ENCODE peak calls at places on chromosomes 16 and 17, in seven cellular contexts. One of them, this sample, is unnamed.

GRCh38 chr16:72637306-72637705 is 410.6 kb downstream of the ZFHX3 start:
- DNase-seq in SK-N-SH: no peak
- DNase-seq in K562: no peak
- DNase-seq in HCT116: no peak
- DNase-seq in GM12878: no peak
- DNase-seq in HepG2: no peak
- DNase-seq in H1: no peak
- DNase-seq in this sample: no peak

GRCh38 chr16:11955713-11956123 is 9.3 kb upstream of the TNFRSF17 start:
- DNase-seq in H1: no peak
- DNase-seq in K562: no peak
- DNase-seq in HCT116: no peak
- DNase-seq in SK-N-SH: no peak
- DNase-seq in GM12878: no peak
- DNase-seq in HepG2: no peak
- DNase-seq in this sample: no peak

GRCh38 chr16:68234188-68235104 is 1.5 kb downstream of the ESRP2 start:
- DNase-seq in HepG2: peak; percentile 85
- DNase-seq in SK-N-SH: no peak
- DNase-seq in H1: no peak
- DNase-seq in GM12878: no peak
- DNase-seq in K562: no peak
- DNase-seq in HCT116: peak; percentile 61
- DNase-seq in this sample: peak; percentile 69

GRCh38 chr16:28502290-28502689 is 4.3 kb downstream of the IL27 start:
- DNase-seq in HepG2: no peak
- DNase-seq in SK-N-SH: no peak
- DNase-seq in HCT116: no peak
- DNase-seq in H1: no peak
- DNase-seq in GM12878: no peak
- DNase-seq in K562: no peak
- DNase-seq in this sample: no peak

GRCh38 chr17:79620207-79621038 is 9.6 kb upstream of the RBFOX3 start:
- DNase-seq in SK-N-SH: peak; percentile 25
- DNase-seq in H1: no peak
- DNase-seq in HCT116: no peak
- DNase-seq in HepG2: no peak
- DNase-seq in K562: no peak
- DNase-seq in GM12878: no peak
- DNase-seq in this sample: no peak

GRCh38 chr16:56999409-57000270 is 10.3 kb downstream of the NLRC5 start:
- DNase-seq in HepG2: no peak
- DNase-seq in HCT116: no peak
- DNase-seq in SK-N-SH: no peak
- DNase-seq in K562: no peak
- DNase-seq in H1: no peak
- DNase-seq in GM12878: no peak
- DNase-seq in this sample: no peak

GRCh38 chr17:82936768-82937171 is 96.9 kb upstream of the ZNF750 start:
- DNase-seq in K562: no peak
- DNase-seq in HepG2: no peak
- DNase-seq in SK-N-SH: no peak
- DNase-seq in HCT116: no peak
- DNase-seq in H1: no peak
- DNase-seq in GM12878: no peak
- DNase-seq in this sample: no peak

GRCh38 chr17:81191646-81192045 is 25.6 kb upstream of the AATK start:
- DNase-seq in HCT116: no peak
- DNase-seq in SK-N-SH: no peak
- DNase-seq in GM12878: no peak
- DNase-seq in HepG2: no peak
- DNase-seq in H1: no peak
- DNase-seq in K562: no peak
- DNase-seq in this sample: no peak

GRCh38 chr17:8365143-8365542 is 11.4 kb downstream of the KRABD2 start:
- DNase-seq in HCT116: no peak
- DNase-seq in HepG2: no peak
- DNase-seq in SK-N-SH: no peak
- DNase-seq in K562: no peak
- DNase-seq in GM12878: no peak
- DNase-seq in H1: no peak
- DNase-seq in this sample: no peak

GRCh38 chr17:39533891-39534290 is 72.6 kb downstream of the CDK12 start:
- DNase-seq in GM12878: no peak
- DNase-seq in HCT116: no peak
- DNase-seq in H1: no peak
- DNase-seq in SK-N-SH: no peak
- DNase-seq in K562: no peak
- DNase-seq in HepG2: no peak
- DNase-seq in this sample: no peak

GRCh38 chr17:39757931-39758873 is 20.5 kb downstream of the GRB7 start:
- DNase-seq in K562: no peak
- DNase-seq in H1: no peak
- DNase-seq in SK-N-SH: no peak
- DNase-seq in GM12878: peak; percentile 90
- DNase-seq in HepG2: no peak
- DNase-seq in HCT116: no peak
- DNase-seq in this sample: no peak

GRCh38 chr16:49416276-49416675 is 42.7 kb downstream of the C16orf78 start:
- DNase-seq in HepG2: no peak
- DNase-seq in GM12878: no peak
- DNase-seq in HCT116: no peak
- DNase-seq in SK-N-SH: no peak
- DNase-seq in K562: no peak
- DNase-seq in H1: no peak
- DNase-seq in this sample: no peak

GRCh38 chr17:44610871-44611270 is 45.4 kb upstream of the MEIOC start:
- DNase-seq in HepG2: no peak
- DNase-seq in H1: no peak
- DNase-seq in K562: no peak
- DNase-seq in HCT116: no peak
- DNase-seq in GM12878: no peak
- DNase-seq in SK-N-SH: no peak
- DNase-seq in this sample: no peak

GRCh38 chr16:77574867-77575619 is 140.2 kb upstream of the ADAMTS18 start:
- DNase-seq in HCT116: no peak
- DNase-seq in H1: no peak
- DNase-seq in GM12878: no peak
- DNase-seq in K562: no peak
- DNase-seq in HepG2: no peak
- DNase-seq in SK-N-SH: no peak
- DNase-seq in this sample: no peak

GRCh38 chr16:87457051-87457611 is 35.7 kb downstream of the ZCCHC14 start:
- DNase-seq in K562: no peak
- DNase-seq in HCT116: no peak
- DNase-seq in GM12878: no peak
- DNase-seq in HepG2: no peak
- DNase-seq in SK-N-SH: peak; percentile 36
- DNase-seq in H1: no peak
- DNase-seq in this sample: no peak

GRCh38 chr16:84685210-84685609 is 14.6 kb upstream of the USP10 start:
- DNase-seq in SK-N-SH: no peak
- DNase-seq in GM12878: no peak
- DNase-seq in HepG2: no peak
- DNase-seq in H1: no peak
- DNase-seq in K562: no peak
- DNase-seq in HCT116: no peak
- DNase-seq in this sample: no peak

GRCh38 chr17:8290043-8290442 is 1.6 kb downstream of the RANGRF start:
- DNase-seq in HepG2: no peak
- DNase-seq in H1: no peak
- DNase-seq in K562: no peak
- DNase-seq in HCT116: no peak
- DNase-seq in SK-N-SH: no peak
- DNase-seq in GM12878: no peak
- DNase-seq in this sample: no peak

DNA sequence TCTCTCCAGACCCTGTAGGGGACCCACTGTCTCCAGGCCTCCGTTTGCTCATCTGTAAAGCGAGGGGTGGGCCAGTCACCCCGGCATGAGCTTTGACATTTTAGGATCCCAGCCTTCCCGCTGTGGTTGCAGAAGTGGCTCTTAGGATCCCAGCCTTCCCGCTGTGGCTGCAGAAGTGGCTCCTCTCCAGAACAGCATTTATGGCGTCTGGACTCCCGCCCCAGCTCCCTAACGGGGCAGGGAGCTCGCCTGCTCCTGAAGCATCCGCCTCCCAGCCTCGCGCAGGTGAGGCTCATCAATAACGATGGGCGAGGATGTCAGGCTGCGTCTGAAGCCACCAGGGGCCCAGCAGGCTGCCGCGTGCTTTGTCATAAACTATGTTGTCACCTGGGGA is 222.3 kb upstream of the TNRC6C start:
- DNase-seq in H1: no peak
- DNase-seq in GM12878: no peak
- DNase-seq in HepG2: no peak
- DNase-seq in SK-N-SH: no peak
- DNase-seq in HCT116: no peak
- DNase-seq in K562: no peak
- DNase-seq in this sample: no peak
- TF ChIP-seq JUND in H1: no peak
- TF ChIP-seq JUND in GM12878: no peak
- TF ChIP-seq JUND in HepG2: no peak
- TF ChIP-seq JUND in SK-N-SH: no peak
- TF ChIP-seq JUND in HCT116: no peak
- TF ChIP-seq JUND in K562: no peak
- TF ChIP-seq JUND in this sample: no peak

DNA sequence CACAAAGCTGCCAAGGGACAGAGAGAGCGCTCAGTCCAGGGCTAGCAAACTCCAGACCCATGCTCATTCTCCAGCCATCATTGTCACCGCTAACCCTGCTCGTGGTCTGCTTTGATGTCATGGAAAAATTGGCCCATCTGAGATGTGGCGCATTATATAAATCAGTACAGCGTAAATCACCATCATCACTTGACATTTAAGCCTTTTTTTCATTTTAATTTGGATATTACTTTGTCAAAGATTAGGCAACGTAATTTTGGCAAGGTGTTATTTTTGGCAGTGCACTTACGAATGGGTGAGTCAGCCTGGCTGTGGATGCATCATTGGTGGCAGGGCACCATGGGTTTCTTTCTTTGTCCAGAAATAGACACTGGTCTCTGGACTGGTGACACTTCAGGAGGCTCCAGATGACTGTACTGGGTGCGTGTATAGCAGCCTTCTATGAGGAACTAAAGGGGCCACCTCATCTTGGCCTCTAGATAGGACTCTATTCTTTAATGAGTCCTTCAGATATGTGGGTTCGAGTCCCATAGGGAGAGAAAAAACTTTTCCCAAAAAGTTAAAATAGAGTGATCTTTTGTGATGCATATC is 166.3 kb downstream of the MSI2 start:
- DNase-seq in SK-N-SH: no peak
- DNase-seq in H1: no peak
- DNase-seq in GM12878: peak; percentile 77
- DNase-seq in HepG2: no peak
- DNase-seq in K562: no peak
- DNase-seq in HCT116: peak; percentile 89
- DNase-seq in this sample: no peak
- TF ChIP-seq JUND in SK-N-SH: peak; percentile 53
- TF ChIP-seq JUND in H1: no peak
- TF ChIP-seq JUND in GM12878: peak; percentile 51
- TF ChIP-seq JUND in HepG2: no peak
- TF ChIP-seq JUND in K562: no peak
- TF ChIP-seq JUND in HCT116: peak; percentile 94
- TF ChIP-seq JUND in this sample: no peak

DNA sequence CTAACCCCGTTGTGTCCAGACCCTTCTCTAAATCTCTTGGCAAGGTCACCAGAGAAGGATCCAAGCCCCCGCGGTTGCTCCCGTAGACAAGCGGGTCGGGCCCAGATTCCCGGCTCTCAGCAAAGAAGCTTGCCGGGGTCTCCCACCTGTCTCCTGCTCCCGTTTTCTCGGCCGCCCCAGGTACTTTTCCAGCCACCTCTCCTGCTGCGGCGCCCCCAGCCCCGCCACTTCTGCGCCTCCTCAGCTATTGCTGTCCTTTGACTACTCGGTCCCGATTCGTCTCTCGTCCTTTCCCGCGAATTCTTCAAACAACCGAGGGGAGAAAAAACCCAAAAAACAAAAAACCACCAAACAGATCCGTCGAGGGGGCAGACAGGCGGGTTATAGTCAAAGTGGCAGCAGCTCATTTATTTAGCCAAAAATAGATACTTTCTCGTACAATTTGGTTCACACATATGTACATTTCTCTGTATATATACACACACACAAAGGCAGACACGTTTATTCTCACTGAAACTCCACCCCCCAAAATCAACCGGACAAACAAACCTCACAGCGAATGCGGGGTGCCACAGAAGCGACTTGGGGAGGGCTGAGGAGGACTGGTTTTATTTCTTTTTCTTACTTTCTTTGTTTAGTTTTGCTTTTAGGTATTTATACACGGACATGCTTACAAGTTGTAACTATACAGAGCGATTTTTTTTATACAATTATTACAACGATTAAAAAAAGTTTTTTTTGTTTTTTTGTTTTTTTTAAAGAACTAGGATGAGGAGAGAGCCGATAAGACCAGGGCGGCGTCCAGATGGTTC is 3.5 kb downstream of the IRX3 start:
- DNase-seq in GM12878: no peak
- DNase-seq in HCT116: no peak
- DNase-seq in SK-N-SH: no peak
- DNase-seq in K562: no peak
- DNase-seq in HepG2: no peak
- DNase-seq in H1: no peak
- DNase-seq in this sample: peak; percentile 31
- TF ChIP-seq JUND in GM12878: no peak
- TF ChIP-seq JUND in HCT116: no peak
- TF ChIP-seq JUND in SK-N-SH: no peak
- TF ChIP-seq JUND in K562: no peak
- TF ChIP-seq JUND in HepG2: no peak
- TF ChIP-seq JUND in H1: no peak
- TF ChIP-seq JUND in this sample: no peak

GRCh38 chr17:77553459-77554066 is 404.9 kb upstream of the TNRC6C start:
- DNase-seq in K562: no peak
- DNase-seq in HCT116: no peak
- DNase-seq in SK-N-SH: no peak
- DNase-seq in HepG2: no peak
- DNase-seq in GM12878: no peak
- DNase-seq in H1: no peak
- DNase-seq in this sample: no peak

GRCh38 chr17:77556408-77557068 is 402.0 kb upstream of the TNRC6C start:
- DNase-seq in SK-N-SH: no peak
- DNase-seq in H1: no peak
- DNase-seq in GM12878: no peak
- DNase-seq in K562: no peak
- DNase-seq in HCT116: no peak
- DNase-seq in HepG2: no peak
- DNase-seq in this sample: no peak

GRCh38 chr17:77558846-77559626 is 399.5 kb upstream of the TNRC6C start:
- DNase-seq in K562: no peak
- DNase-seq in H1: no peak
- DNase-seq in HCT116: no peak
- DNase-seq in GM12878: no peak
- DNase-seq in SK-N-SH: no peak
- DNase-seq in HepG2: peak; percentile 58
- DNase-seq in this sample: no peak

GRCh38 chr17:77555110-77555509 is 403.4 kb upstream of the TNRC6C start:
- DNase-seq in H1: no peak
- DNase-seq in GM12878: no peak
- DNase-seq in HCT116: no peak
- DNase-seq in K562: no peak
- DNase-seq in HepG2: no peak
- DNase-seq in SK-N-SH: peak; percentile 56
- DNase-seq in this sample: no peak

GRCh38 chr17:77555741-77556291 is 402.7 kb upstream of the TNRC6C start:
- DNase-seq in K562: no peak
- DNase-seq in HCT116: no peak
- DNase-seq in GM12878: no peak
- DNase-seq in HepG2: no peak
- DNase-seq in SK-N-SH: peak; percentile 92
- DNase-seq in H1: no peak
- DNase-seq in this sample: no peak
- TF ChIP-seq JUND in K562: no peak
- TF ChIP-seq JUND in HCT116: no peak
- TF ChIP-seq JUND in GM12878: no peak
- TF ChIP-seq JUND in HepG2: no peak
- TF ChIP-seq JUND in SK-N-SH: no peak
- TF ChIP-seq JUND in H1: no peak
- TF ChIP-seq JUND in this sample: no peak

This sample was measured in T47D.